ENCODE peak calls at places on chromosomes 11 and 22, in seven cellular contexts. Y is GM12865, C is hepatocyte, U is tibial nerve, M is sigmoid colon, B is lower leg skin, E is AG10803. J is an unnamed sample.

GRCh38 chr11:2269601-2270321 is 627 bp downstream of the ASCL2 start:
- DNase-seq in B (peak), E (peak), U (no peak), Y (no peak), M (no peak), C (peak), J (peak)

GRCh38 chr11:18633256-18634139 is 644 bp downstream of the SPTY2D1 start:
- DNase-seq in U (no peak), B (no peak), C (peak), E (peak), Y (peak), M (peak), J (peak)

GRCh38 chr22:39664485-39665200 is 94.1 kb downstream of the CACNA1I start:
- DNase-seq in U (no peak), B (no peak), Y (no peak), C (peak), M (no peak), E (no peak), J (no peak)

GRCh38 chr11:76148207-76148606 is 58.1 kb downstream of the WNT11 start:
- DNase-seq in B (no peak), C (no peak), U (no peak), E (no peak), M (no peak), Y (no peak), J (no peak)

GRCh38 chr11:71116435-71117040 is 135.8 kb downstream of the SHANK2 start:
- DNase-seq in Y (peak), M (no peak), B (no peak), U (no peak), E (no peak), C (no peak), J (no peak)

GRCh38 chr11:93031386-93031785 is 61.9 kb downstream of the MTNR1B start:
- DNase-seq in E (peak), B (no peak), M (no peak), C (no peak), Y (no peak), U (no peak), J (no peak)

GRCh38 chr11:104572279-104572678 is 326.0 kb downstream of the CASP12 start:
- DNase-seq in Y (no peak), C (no peak), E (no peak), U (no peak), M (no peak), B (no peak), J (peak)

GRCh38 chr22:45683248-45683647 is 11.6 kb downstream of the ATXN10 start:
- DNase-seq in C (no peak), U (no peak), M (no peak), E (no peak), Y (peak), B (no peak), J (no peak)

GRCh38 chr11:118530180-118530682 is 761 bp upstream of the TMEM25 start:
- DNase-seq in B (no peak), M (no peak), E (no peak), Y (no peak), U (no peak), C (no peak), J (peak)

GRCh38 chr11:31870609-31871309 is 59.6 kb upstream of the PAX6 start:
- DNase-seq in E (peak), Y (peak), B (no peak), C (peak), U (no peak), M (no peak), J (peak)

GRCh38 chr11:2525941-2526807 is 81.4 kb downstream of the KCNQ1 start:
- DNase-seq in U (peak), E (no peak), B (no peak), C (no peak), Y (no peak), M (peak), J (no peak)

GRCh38 chr11:126158054-126158791 is 53.2 kb downstream of the RPUSD4 start:
- DNase-seq in C (peak), E (no peak), M (no peak), U (no peak), Y (no peak), B (no peak), J (no peak)

GRCh38 chr22:37484115-37485005 is 1.8 kb downstream of the MFNG start:
- DNase-seq in M (peak), Y (peak), B (peak), U (peak), E (no peak), C (no peak), J (no peak)

GRCh38 chr22:29767289-29768051 is at the start of gene UQCR10:
- DNase-seq in U (peak), E (peak), Y (peak), M (peak), C (peak), B (peak), J (peak)

DNA sequence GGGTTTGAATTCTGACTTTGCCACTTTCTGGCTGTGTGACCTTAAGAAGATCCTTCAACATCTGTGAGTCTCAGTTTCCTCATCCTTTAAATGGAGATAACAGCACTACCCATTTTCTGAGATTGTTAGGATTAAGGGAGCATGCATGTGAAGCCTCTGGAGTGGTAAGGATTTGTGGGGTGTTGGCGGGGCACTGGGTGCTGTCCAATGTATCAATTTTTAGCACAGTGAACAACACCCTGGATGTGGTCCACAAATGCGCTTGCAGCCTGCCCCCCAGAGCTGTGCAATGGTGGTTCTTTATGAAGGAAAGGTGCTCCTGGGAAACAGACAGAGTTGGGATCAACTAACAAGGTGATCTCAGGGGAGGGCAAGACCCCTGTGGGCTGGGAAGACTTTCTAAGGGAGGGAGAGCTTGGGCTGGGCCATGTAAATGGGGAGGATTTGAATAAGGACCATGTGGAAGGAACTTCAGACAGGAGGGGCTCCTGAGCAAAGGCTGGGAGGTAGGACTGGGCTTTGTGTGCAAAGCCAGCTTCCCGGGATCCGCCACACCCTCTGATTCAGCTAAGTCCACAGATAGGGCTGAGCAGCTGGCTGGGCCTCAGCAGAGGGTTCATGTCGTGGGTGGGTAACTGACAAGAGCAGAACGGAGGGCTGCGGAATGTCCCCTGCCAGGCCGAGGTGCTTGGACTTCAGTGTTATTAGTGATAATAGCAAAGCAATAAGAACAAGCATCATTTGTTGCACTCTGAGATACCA is 22.7 kb upstream of the RASD2 start:
- DNase-seq in M (no peak), E (no peak), U (no peak), Y (no peak), B (no peak), C (peak), J (no peak)
- TF ChIP-seq CTCF in M (no peak), E (no peak), U (no peak), Y (no peak), B (no peak), C (no peak), J (no peak)

GRCh38 chr11:13337986-13338436 is 60.4 kb downstream of the BMAL1 start:
- DNase-seq in E (peak), C (no peak), U (no peak), Y (peak), M (no peak), B (no peak), J (peak)
- H3K4me3 ChIP-seq in E (peak), C (no peak), U (peak), Y (peak), M (peak), B (no peak), J (peak)

DNA sequence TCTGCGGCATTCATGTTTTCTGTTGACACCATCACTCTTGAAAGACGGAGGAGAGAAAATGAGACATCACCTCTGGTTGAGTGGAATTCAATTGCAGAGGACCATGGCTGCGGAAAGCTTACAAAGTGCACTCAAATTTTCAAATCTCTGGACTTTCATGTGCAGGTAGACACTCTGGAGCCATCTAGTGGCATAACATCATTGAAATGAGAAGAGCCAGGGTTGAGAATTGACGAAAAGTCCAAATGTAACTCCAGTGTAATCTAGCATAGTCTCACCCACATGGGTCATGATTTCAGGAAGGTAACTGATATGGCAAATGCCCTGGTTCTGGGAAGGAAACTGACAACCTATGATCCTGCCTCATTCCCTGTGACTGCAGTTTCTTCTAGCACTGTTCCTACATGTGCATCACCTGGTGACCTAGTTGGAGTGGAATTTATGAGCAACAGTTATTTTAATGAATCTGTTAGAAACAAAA is 687.8 kb downstream of the KCNA4 start:
- DNase-seq in M (no peak), C (peak), E (peak), B (no peak), Y (peak), U (no peak), J (peak)
- TF ChIP-seq CTCF in M (no peak), C (peak), E (peak), B (no peak), Y (peak), U (peak), J (peak)

GRCh38 chr11:124627546-124627945 is 4.9 kb downstream of the TBRG1 start:
- DNase-seq in Y (no peak), B (no peak), U (no peak), E (no peak), M (no peak), C (no peak), J (no peak)
- H3K4me3 ChIP-seq in Y (no peak), B (no peak), U (no peak), E (no peak), M (no peak), C (no peak), J (no peak)

DNA sequence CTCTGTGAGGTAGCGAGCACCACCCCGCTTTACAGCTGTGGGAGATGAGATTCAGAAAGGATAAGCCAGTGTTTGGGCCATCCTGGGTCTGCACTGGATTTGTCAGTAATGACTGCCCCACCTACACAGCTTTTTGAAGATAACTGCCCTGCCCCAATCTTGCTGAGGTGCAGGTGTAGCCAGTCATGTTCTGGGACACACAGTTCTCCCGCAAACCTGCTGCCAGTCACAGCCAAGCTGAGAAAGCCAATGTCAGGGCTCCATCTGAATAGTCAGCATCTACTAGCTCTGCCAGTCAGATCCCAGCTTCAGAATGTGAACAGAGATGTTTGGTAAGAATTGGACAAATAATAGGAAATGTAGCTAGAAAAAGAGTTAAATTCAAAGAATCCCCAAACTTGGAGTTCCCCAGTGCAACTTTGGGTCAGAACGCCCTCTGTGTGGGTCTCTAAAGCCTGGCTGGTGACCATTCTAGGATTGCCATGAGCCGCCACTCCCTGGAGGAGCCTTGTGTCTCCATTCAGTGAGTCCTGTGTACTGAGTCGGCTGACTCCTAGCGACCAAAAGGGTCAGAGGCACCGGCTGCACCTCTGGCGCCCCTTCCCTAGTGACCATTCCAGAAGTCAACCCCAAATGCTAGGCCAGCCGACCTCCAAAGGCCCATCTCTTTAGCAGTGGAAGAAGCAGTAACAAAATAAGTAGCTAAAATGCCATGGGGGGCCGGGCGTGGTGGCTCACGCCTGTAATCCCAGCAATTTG is 2.4 kb upstream of the MB start:
- DNase-seq in Y (no peak), M (no peak), U (no peak), C (no peak), E (no peak), B (no peak), J (no peak)
- TF ChIP-seq CTCF in Y (no peak), M (no peak), U (no peak), C (no peak), E (no peak), B (no peak), J (no peak)

GRCh38 chr11:65576232-65576866 is 496 bp downstream of the EHBP1L1 start:
- DNase-seq in B (no peak), Y (no peak), M (peak), E (no peak), U (no peak), C (no peak), J (no peak)

GRCh38 chr11:65576867-65577755 is 1.3 kb downstream of the EHBP1L1 start:
- DNase-seq in U (no peak), Y (no peak), M (peak), C (peak), B (no peak), E (peak), J (peak)

GRCh38 chr11:65578667-65579066 is 2.8 kb downstream of the EHBP1L1 start:
- DNase-seq in E (no peak), M (no peak), C (no peak), U (no peak), B (no peak), Y (no peak), J (no peak)

GRCh38 chr11:65578134-65578533 is 2.3 kb downstream of the EHBP1L1 start:
- DNase-seq in E (no peak), C (no peak), U (no peak), Y (no peak), B (no peak), M (peak), J (no peak)

DNA sequence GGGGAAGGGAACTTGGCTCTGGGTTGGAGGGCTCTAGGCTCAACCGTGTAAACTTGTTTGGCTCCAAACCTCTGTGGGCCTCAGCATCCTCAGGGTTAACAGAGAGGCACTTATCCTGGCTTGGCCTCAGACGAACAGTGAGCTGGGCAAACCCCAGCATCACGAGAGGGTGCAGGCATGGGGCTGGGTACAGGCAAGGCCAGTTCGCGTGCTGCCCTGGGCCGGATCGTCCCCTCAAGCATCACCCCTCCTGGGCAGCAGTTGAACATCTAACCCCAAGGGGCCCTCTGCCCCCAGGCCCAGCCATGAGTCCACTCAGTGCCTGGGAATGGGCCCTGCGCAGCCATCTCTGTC is 1.9 kb downstream of the EHBP1L1 start:
- DNase-seq in U (no peak), C (no peak), E (no peak), Y (no peak), M (peak), B (no peak), J (no peak)
- H3K4me3 ChIP-seq in U (no peak), C (no peak), E (peak), Y (peak), M (peak), B (no peak), J (peak)

J was measured in foreskin fibroblast.